ENCODE peak calls at places on chromosomes 3 and 15, in nine cellular contexts. R is lower lobe of right lung; J is uterus; K is tibial artery; O is small intestine; C is adrenal gland; F is CD8-positive, alpha-beta memory T cell; N is H1; Q is testis. L is an unnamed sample.

GRCh38 chr3:11335056-11335608 is 62.9 kb downstream of the ATG7 start:
- DNase-seq in R (no peak), J (no peak), K (no peak), O (peak; percentile 67), C (no peak), F (no peak), N (no peak), Q (no peak), L (no peak)

GRCh38 chr3:160154033-160154432 is 71.2 kb upstream of the C3orf80 start:
- DNase-seq in R (no peak), J (no peak), K (no peak), O (no peak), C (no peak), F (no peak), N (no peak), Q (no peak), L (no peak)

GRCh38 chr15:73677146-73677607 is 7.0 kb upstream of the CD276 start:
- DNase-seq in R (peak; percentile 57), J (peak; percentile 77), K (peak; percentile 84), O (peak; percentile 77), C (peak; percentile 78), F (peak; percentile 28), N (no peak), Q (peak; percentile 80), L (no peak)

GRCh38 chr15:92625297-92625980 is 30.1 kb downstream of the FAM174B start:
- DNase-seq in R (no peak), J (no peak), K (no peak), O (no peak), C (no peak), F (no peak), N (no peak), Q (no peak), L (no peak)

GRCh38 chr15:67097893-67098740 is 32.7 kb downstream of the SMAD3 start:
- DNase-seq in R (no peak), J (no peak), K (no peak), O (no peak), C (no peak), F (no peak), N (no peak), Q (peak; percentile 59), L (no peak)

GRCh38 chr3:4271834-4272233 is 31.3 kb upstream of the SETMAR start:
- DNase-seq in R (no peak), J (no peak), K (no peak), O (peak; percentile 14), C (no peak), F (no peak), N (no peak), Q (no peak), L (no peak)

GRCh38 chr3:159417761-159418160 is 570.9 kb upstream of the IL12A start:
- DNase-seq in R (no peak), J (no peak), K (no peak), O (no peak), C (no peak), F (no peak), N (no peak), Q (no peak), L (no peak)

GRCh38 chr15:79084308-79084968 is 6.1 kb downstream of the RASGRF1 start:
- DNase-seq in R (no peak), J (no peak), K (peak; percentile 56), O (no peak), C (no peak), F (no peak), N (no peak), Q (no peak), L (no peak)

GRCh38 chr3:142815803-142816202 is 73.1 kb downstream of the PCOLCE2 start:
- DNase-seq in R (no peak), J (no peak), K (no peak), O (no peak), C (no peak), F (no peak), N (no peak), Q (no peak), L (no peak)

GRCh38 chr15:87716422-87716821 is 540.1 kb downstream of the NTRK3 start:
- DNase-seq in R (no peak), J (no peak), K (no peak), O (no peak), C (no peak), F (no peak), N (no peak), Q (no peak), L (no peak)

GRCh38 chr3:74079961-74080562 is 455.3 kb upstream of the PDZRN3 start:
- DNase-seq in R (no peak), J (no peak), K (no peak), O (no peak), C (no peak), F (no peak), N (no peak), Q (no peak), L (no peak)

GRCh38 chr15:41804361-41804760 is 23.5 kb upstream of the JMJD7 start:
- DNase-seq in R (no peak), J (no peak), K (no peak), O (no peak), C (no peak), F (no peak), N (no peak), Q (no peak), L (no peak)

GRCh38 chr3:101868534-101869464 is 19.5 kb downstream of the NFKBIZ start:
- DNase-seq in R (peak; percentile 63), J (no peak), K (no peak), O (peak; percentile 95), C (no peak), F (no peak), N (no peak), Q (no peak), L (no peak)

GRCh38 chr3:13574798-13575451 is 26.0 kb downstream of the FBLN2 start:
- DNase-seq in R (no peak), J (no peak), K (peak; percentile 60), O (no peak), C (no peak), F (no peak), N (no peak), Q (peak; percentile 53), L (no peak)

GRCh38 chr15:85289677-85290365 is 90.6 kb upstream of the AKAP13 start:
- DNase-seq in R (peak; percentile 54), J (no peak), K (no peak), O (peak; percentile 67), C (peak; percentile 73), F (no peak), N (no peak), Q (peak; percentile 77), L (peak; percentile 50)

DNA sequence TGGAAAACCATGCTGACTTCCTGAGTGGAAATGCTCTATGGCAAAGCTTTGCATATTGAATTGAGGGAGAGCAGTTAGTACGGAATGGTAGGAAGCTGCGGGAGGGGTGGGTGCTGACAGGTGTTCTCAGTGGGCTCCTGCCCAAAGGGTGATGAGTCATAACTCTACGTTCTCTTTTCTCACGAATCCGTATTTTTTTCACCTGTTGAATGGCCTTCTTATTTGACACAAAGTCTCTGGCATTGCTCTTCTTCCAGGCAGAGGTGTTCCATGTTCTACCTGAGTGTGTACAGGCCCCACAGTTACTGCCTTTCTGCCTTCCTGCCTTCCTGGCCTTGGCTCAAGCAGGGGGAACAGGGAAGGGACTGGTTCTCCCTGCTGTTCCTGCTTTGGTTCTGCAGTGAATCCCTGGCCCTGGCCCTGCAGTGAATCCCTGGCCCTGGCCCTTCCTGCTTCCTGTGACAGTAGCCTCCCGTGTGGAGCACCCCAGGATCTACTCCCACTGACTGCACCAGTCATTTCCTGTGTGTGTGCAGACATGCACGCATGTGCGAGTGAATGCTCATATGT is 31.9 kb downstream of the TRAK1 start:
- DNase-seq in R (no peak), J (no peak), K (peak; percentile 63), O (no peak), C (no peak), F (no peak), N (no peak), Q (no peak), L (no peak)
- H3K27ac ChIP-seq in R (no peak overlapping the region), J (no peak overlapping the region), K (no peak overlapping the region), O (no peak overlapping the region), C (no peak overlapping the region), F (no peak overlapping the region), N (no peak overlapping the region), Q (no peak overlapping the region), L (peak overlapping the region; percentile 40)

GRCh38 chr15:52263563-52263962 is 32.0 kb downstream of the MYO5C start:
- DNase-seq in R (no peak), J (no peak), K (no peak), O (no peak), C (no peak), F (no peak), N (no peak), Q (no peak), L (no peak)

GRCh38 chr15:52262364-52262763 is 33.2 kb downstream of the MYO5C start:
- DNase-seq in R (no peak), J (no peak), K (no peak), O (no peak), C (no peak), F (no peak), N (no peak), Q (no peak), L (no peak)

GRCh38 chr15:52261498-52262242 is 33.9 kb downstream of the MYO5C start:
- DNase-seq in R (peak; percentile 64), J (peak; percentile 73), K (peak; percentile 85), O (peak; percentile 51), C (peak; percentile 35), F (peak; percentile 4), N (peak; percentile 93), Q (peak; percentile 88), L (no peak)

GRCh38 chr15:52259503-52259902 is 36.1 kb downstream of the MYO5C start:
- DNase-seq in R (no peak), J (no peak), K (no peak), O (peak; percentile 23), C (no peak), F (no peak), N (no peak), Q (no peak), L (no peak)

DNA sequence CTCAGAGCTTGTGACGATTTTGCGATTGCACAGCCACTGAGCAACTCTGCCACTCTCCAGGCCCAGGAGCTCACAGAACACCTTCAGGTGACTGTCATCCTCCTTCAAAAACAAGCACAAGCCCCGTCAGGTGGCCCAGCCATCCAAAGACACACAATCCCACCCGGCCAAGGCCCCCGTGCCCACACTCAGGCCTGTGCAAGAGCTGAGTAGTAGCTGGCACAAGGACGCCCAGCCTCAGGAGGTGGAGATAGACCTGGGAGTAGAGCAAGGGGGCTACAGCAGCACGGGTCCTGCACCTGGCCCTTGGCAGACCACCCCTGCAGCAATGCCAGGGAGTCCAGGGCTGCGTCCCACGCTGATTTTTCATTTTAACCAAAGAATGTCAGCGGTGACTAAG is 34.6 kb downstream of the MYO5C start:
- DNase-seq in R (no peak), J (no peak), K (no peak), O (no peak), C (no peak), F (no peak), N (no peak), Q (no peak), L (no peak)
- H3K27ac ChIP-seq in R (peak overlapping the region; percentile 80), J (peak overlapping the region; percentile 76), K (peak overlapping the region; percentile 17), O (no peak overlapping the region), C (no peak overlapping the region), F (peak overlapping the region; percentile 25), N (peak overlapping the region; percentile 95), Q (peak overlapping the region; percentile 74), L (peak overlapping the region; percentile 85)

GRCh38 chr3:141311496-141312358 is 56.6 kb upstream of the ZBTB38 start:
- DNase-seq in R (peak; percentile 99), J (peak; percentile 99), K (peak; percentile 99), O (peak; percentile 98), C (peak; percentile 98), F (peak; percentile 96), N (peak; percentile 94), Q (peak; percentile 99), L (peak; percentile 68)
- H3K27ac ChIP-seq in R (peak overlapping the region; percentile 81), J (peak overlapping the region; percentile 82), K (peak overlapping the region; percentile 79), O (peak overlapping the region; percentile 42), C (peak overlapping the region; percentile 24), F (peak overlapping the region; percentile 66), N (no peak overlapping the region), Q (peak overlapping the region; percentile 76), L (peak overlapping the region; percentile 81)

GRCh38 chr3:16084887-16085286 is 89.6 kb upstream of the GALNT15 start:
- DNase-seq in R (no peak), J (no peak), K (no peak), O (no peak), C (no peak), F (no peak), N (no peak), Q (no peak), L (no peak)
- H3K27ac ChIP-seq in R (no peak overlapping the region), J (peak overlapping the region; percentile 57), K (no peak overlapping the region), O (no peak overlapping the region), C (no peak overlapping the region), F (no peak overlapping the region), N (no peak overlapping the region), Q (no peak overlapping the region), L (peak overlapping the region; percentile 95)

L was measured in caudate nucleus.